ENCODE peak calls at places on chromosomes 16 and 17, in four cellular contexts. A, G, K and I are unnamed samples.

GRCh38 chr17:66387391-66387981 is 85.1 kb downstream of the PRKCA start:
- DNase-seq in G (no peak), K (no peak), A (no peak), I (no peak)

GRCh38 chr16:54632322-54632721 is 298.3 kb upstream of the IRX5 start:
- DNase-seq in K (no peak), A (no peak), G (no peak), I (no peak)

GRCh38 chr16:20897253-20897896 is 2.8 kb downstream of the DCUN1D3 start:
- DNase-seq in A (no peak), K (no peak), G (no peak), I (no peak)

GRCh38 chr17:15121426-15121825 is 143.7 kb downstream of the PMP22 start:
- DNase-seq in A (no peak), G (no peak), K (no peak), I (no peak)

GRCh38 chr17:46002311-46002972 is 3.4 kb downstream of the STH start:
- DNase-seq in G (no peak), K (peak; percentile 83), A (peak; percentile 73), I (peak; percentile 78)

GRCh38 chr17:33090806-33091205 is 99.2 kb downstream of the SPACA3 start:
- DNase-seq in K (no peak), A (no peak), G (no peak), I (no peak)

GRCh38 chr17:45791041-45791582 is 7.0 kb downstream of the CRHR1 start:
- DNase-seq in G (no peak), A (no peak), K (no peak), I (no peak)

GRCh38 chr17:67655478-67656148 is 62.1 kb upstream of the NOL11 start:
- DNase-seq in A (no peak), K (no peak), G (no peak), I (no peak)

GRCh38 chr17:72935984-72936383 is 156.5 kb downstream of the SLC39A11 start:
- DNase-seq in K (no peak), G (no peak), A (no peak), I (no peak)

GRCh38 chr16:84548971-84549844 is 44.7 kb upstream of the MEAK7 start:
- DNase-seq in A (no peak), G (no peak), K (no peak), I (no peak)

GRCh38 chr16:48158296-48158695 is 2.5 kb upstream of the ABCC12 start:
- DNase-seq in A (no peak), G (no peak), K (no peak), I (peak; percentile 64)

GRCh38 chr16:55655709-55656694 is at the start of gene SLC6A2:
- DNase-seq in A (no peak), K (no peak), G (peak; percentile 76), I (no peak)

GRCh38 chr17:34371405-34371804 is 8.4 kb upstream of the CCL1 start:
- DNase-seq in K (no peak), G (no peak), A (no peak), I (no peak)

GRCh38 chr16:59168715-59169114 is 434.6 kb upstream of the GOT2 start:
- DNase-seq in K (no peak), G (no peak), A (no peak), I (peak; percentile 50)

GRCh38 chr16:88638323-88639230 is at the start of gene IL17C:
- DNase-seq in A (no peak), K (peak; percentile 83), G (no peak), I (no peak)

GRCh38 chr17:61461967-61462733 is 9.9 kb downstream of the TBX4 start:
- DNase-seq in G (peak; percentile 75), K (no peak), A (peak; percentile 15), I (no peak)

GRCh38 chr17:61160789-61161440 is 238.7 kb upstream of the TBX2 start:
- DNase-seq in A (no peak), K (no peak), G (no peak), I (no peak)

GRCh38 chr17:74838275-74838674 is 21.4 kb downstream of the GRIN2C start:
- DNase-seq in A (no peak), G (no peak), K (no peak), I (no peak)

GRCh38 chr17:21095735-21096134 is 31.0 kb upstream of the DHRS7B start:
- DNase-seq in A (no peak), G (no peak), K (no peak), I (peak; percentile 26)

GRCh38 chr17:7466318-7466643 is 13.2 kb downstream of the ZBTB4 start:
- DNase-seq in K (no peak), A (no peak), G (no peak), I (no peak)

GRCh38 chr17:19996502-19996901 is 12.7 kb upstream of the SPECC1 start:
- DNase-seq in G (no peak), A (no peak), K (no peak), I (no peak)

GRCh38 chr16:89099905-89100304 is 6.3 kb downstream of the ACSF3 start:
- DNase-seq in A (no peak), G (no peak), K (no peak), I (no peak)

GRCh38 chr17:18026408-18026776 is 12.6 kb downstream of the ATPAF2 start:
- DNase-seq in G (no peak), K (no peak), A (no peak), I (no peak)

GRCh38 chr17:16085066-16085699 is 85.6 kb downstream of the TTC19 start:
- DNase-seq in A (no peak), K (no peak), G (no peak), I (no peak)

GRCh38 chr17:41284043-41284442 is 8.5 kb downstream of the KRTAP9-7 start:
- DNase-seq in K (no peak), A (no peak), G (no peak), I (no peak)

GRCh38 chr16:88770459-88771293 is 14.3 kb downstream of the PIEZO1 start:
- DNase-seq in G (no peak), K (peak; percentile 40), A (no peak), I (peak; percentile 45)

GRCh38 chr16:83689385-83689831 is 118.4 kb upstream of the HSBP1 start:
- DNase-seq in G (no peak), K (no peak), A (no peak), I (no peak)

GRCh38 chr17:6853764-6854442 is 22.4 kb upstream of the TEKT1 start:
- DNase-seq in A (no peak), K (no peak), G (no peak), I (peak; percentile 73)

GRCh38 chr17:29145289-29146058 is 34.7 kb downstream of the MYO18A start:
- DNase-seq in G (no peak), K (peak; percentile 69), A (peak; percentile 63), I (peak; percentile 73)

GRCh38 chr16:48132696-48133095 is 23.1 kb downstream of the ABCC12 start:
- DNase-seq in A (no peak), G (no peak), K (no peak), I (no peak)

GRCh38 chr16:63714876-63715275 is 1407.0 kb downstream of the CDH11 start:
- DNase-seq in K (peak; percentile 27), G (no peak), A (no peak), I (no peak)

GRCh38 chr17:68498479-68499326 is 13.5 kb upstream of the PRKAR1A start:
- DNase-seq in G (no peak), A (peak; percentile 69), K (peak; percentile 39), I (no peak)

GRCh38 chr16:58451945-58452401 is 48.0 kb upstream of the NDRG4 start:
- DNase-seq in K (no peak), A (no peak), G (no peak), I (peak; percentile 32)

GRCh38 chr17:38702166-38702899 is 2.7 kb upstream of the MLLT6 start:
- DNase-seq in G (peak; percentile 95), A (peak; percentile 91), K (peak; percentile 89), I (peak; percentile 94)

GRCh38 chr17:27845264-27846041 is 45.1 kb upstream of the NOS2 start:
- DNase-seq in K (no peak), G (no peak), A (no peak), I (no peak)

GRCh38 chr16:69404275-69404805 is 18.5 kb upstream of the TERF2 start:
- DNase-seq in G (no peak), A (no peak), K (peak; percentile 69), I (peak; percentile 64)

GRCh38 chr17:68390888-68391545 is 66.3 kb downstream of the WIPI1 start:
- DNase-seq in A (peak; percentile 34), K (no peak), G (peak; percentile 28), I (no peak)

GRCh38 chr17:58631523-58632323 is 60.1 kb downstream of the TEX14 start:
- DNase-seq in A (peak; percentile 96), G (peak; percentile 96), K (peak; percentile 95), I (peak; percentile 98)
- TF ChIP-seq EP300 in A (no peak), G (no peak), K (no peak), I (no peak)

GRCh38 chr17:55750750-55751641 is at the start of gene PCTP:
- DNase-seq in K (peak; percentile 92), A (peak; percentile 95), G (peak; percentile 96), I (peak; percentile 94)
- TF ChIP-seq EP300 in K (peak; percentile 32), A (no peak), G (no peak), I (no peak)

GRCh38 chr17:78272181-78272913 is 40.9 kb downstream of the TMEM235 start:
- DNase-seq in A (peak; percentile 85), G (no peak), K (peak; percentile 79), I (peak; percentile 81)
- TF ChIP-seq EP300 in A (no peak), G (no peak), K (no peak), I (no peak)

DNA sequence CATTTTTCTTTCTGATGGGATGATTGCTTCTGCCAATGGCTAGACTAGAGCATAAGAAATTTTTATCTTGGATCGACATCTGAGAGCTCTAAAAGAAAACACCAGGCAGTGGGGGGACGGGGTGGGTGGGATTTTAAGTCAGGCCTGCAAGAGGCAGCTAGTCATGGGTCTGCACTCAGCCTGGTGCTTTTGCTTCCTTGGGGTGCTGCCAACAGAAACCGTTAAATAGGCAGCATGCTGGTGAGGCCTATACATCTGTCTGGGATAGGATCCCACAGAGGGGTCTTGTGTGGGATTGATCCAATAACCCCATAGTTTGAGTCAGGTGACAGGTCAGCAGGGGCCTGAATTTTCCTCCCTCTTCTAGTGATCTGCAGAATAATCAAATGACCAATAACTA is 26.9 kb downstream of the ZNRF1 start:
- DNase-seq in G (no peak), A (no peak), K (no peak), I (no peak)
- TF ChIP-seq EP300 in G (no peak), A (no peak), K (no peak), I (no peak)

GRCh38 chr17:9519873-9520272 is 55.7 kb downstream of the STX8 start:
- DNase-seq in K (no peak), A (no peak), G (no peak), I (no peak)
- TF ChIP-seq EP300 in K (no peak), A (no peak), G (no peak), I (no peak)

DNA sequence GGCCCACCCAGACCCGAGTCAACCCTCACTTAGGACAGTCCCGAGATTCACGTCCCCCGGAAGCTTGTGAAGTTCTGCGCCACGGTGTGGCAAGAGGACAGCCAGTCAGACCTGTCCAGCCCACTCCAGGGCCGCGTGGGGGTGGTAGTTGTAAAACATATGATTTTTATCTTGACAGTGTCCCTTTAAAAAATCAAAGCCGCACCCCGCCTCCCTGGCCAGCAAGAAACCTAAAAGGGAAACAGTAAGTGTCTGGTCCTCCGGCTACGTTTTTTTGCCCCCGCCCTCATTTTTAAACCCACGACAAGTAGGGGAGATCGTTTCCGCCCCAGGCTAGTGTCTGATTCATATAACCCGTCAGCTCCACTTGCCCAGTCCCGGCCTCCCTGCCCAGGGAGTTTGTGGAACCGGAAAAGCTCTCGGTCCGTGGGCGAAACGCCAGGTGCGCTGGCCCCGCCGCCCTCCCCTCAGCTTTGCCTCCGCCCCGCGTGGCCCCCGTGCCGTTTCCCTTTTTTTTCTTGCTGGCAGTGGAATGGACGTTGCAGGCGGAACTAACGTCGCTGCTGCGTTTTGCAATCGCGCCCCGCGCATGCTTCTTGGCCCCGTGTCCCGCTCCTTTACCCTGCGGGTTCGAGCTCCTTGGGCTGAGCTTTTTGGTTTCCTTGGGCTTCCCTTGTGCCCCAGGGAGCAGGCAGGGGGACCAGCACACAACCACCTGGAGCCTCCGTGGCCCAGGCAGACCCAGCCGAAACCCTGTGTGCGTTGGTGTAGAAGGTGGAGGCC is 13.3 kb upstream of the NUDT16L1 start:
- DNase-seq in A (peak; percentile 92), G (peak; percentile 90), K (peak; percentile 91), I (no peak)
- TF ChIP-seq EP300 in A (no peak), G (no peak), K (no peak), I (no peak)